ENCODE peak calls at places on chromosomes 12 and 14, in four cellular contexts. S, K, U and G are unnamed samples.

GRCh38 chr14:66070542-66071319 is 415.4 kb upstream of the CCDC196 start:
- DNase-seq in U (no peak), K (no peak), S (peak; percentile 28), G (no peak)

GRCh38 chr12:11706509-11707331 is 57.2 kb downstream of the ETV6 start:
- DNase-seq in K (no peak), U (no peak), S (no peak), G (no peak)

GRCh38 chr14:102479777-102480176 is 29.8 kb downstream of the ANKRD9 start:
- DNase-seq in U (no peak), S (no peak), K (no peak), G (no peak)

GRCh38 chr14:95413289-95414215 is 93.8 kb upstream of the CLMN start:
- DNase-seq in S (no peak), U (no peak), K (no peak), G (no peak)

GRCh38 chr14:64928239-64929002 is 14.1 kb downstream of the GPX2 start:
- DNase-seq in U (no peak), S (no peak), K (no peak), G (no peak)

GRCh38 chr12:19894049-19894448 is 454.8 kb downstream of the AEBP2 start:
- DNase-seq in S (peak; percentile 51), U (no peak), K (no peak), G (no peak)

GRCh38 chr12:108302471-108303311 is 36.4 kb downstream of the CMKLR1 start:
- DNase-seq in K (peak; percentile 82), U (peak; percentile 93), S (peak; percentile 27), G (peak; percentile 25)

GRCh38 chr14:102749393-102749792 is 27.9 kb upstream of the TRAF3 start:
- DNase-seq in S (no peak), K (no peak), U (no peak), G (no peak)

GRCh38 chr12:65822732-65823480 is 1.4 kb upstream of the HMGA2 start:
- DNase-seq in K (peak; percentile 32), S (peak; percentile 65), U (no peak), G (peak; percentile 82)

GRCh38 chr12:4934651-4935050 is 24.9 kb downstream of the KCNA1 start:
- DNase-seq in S (peak; percentile 11), U (no peak), K (no peak), G (no peak)

GRCh38 chr12:76611533-76611932 is 52.0 kb upstream of the OSBPL8 start:
- DNase-seq in U (no peak), S (peak; percentile 83), K (peak; percentile 87), G (peak; percentile 56)

GRCh38 chr12:82383930-82384513 is 25.7 kb downstream of the METTL25 start:
- DNase-seq in S (peak; percentile 48), U (no peak), K (no peak), G (peak; percentile 16)

GRCh38 chr12:113978080-113978479 is 12.0 kb upstream of the RBM19 start:
- DNase-seq in U (no peak), S (no peak), K (no peak), G (no peak)

GRCh38 chr12:131912526-131913274 is 16.4 kb upstream of the PUS1 start:
- DNase-seq in K (peak; percentile 38), U (peak; percentile 90), S (peak; percentile 76), G (peak; percentile 72)

GRCh38 chr14:50726372-50727107 is 58.4 kb upstream of the SAV1 start:
- DNase-seq in K (peak; percentile 75), S (peak; percentile 82), U (no peak), G (peak; percentile 93)

GRCh38 chr12:67220065-67220464 is 49.1 kb upstream of the CAND1 start:
- DNase-seq in U (no peak), K (no peak), S (no peak), G (no peak)
- TF ChIP-seq CTCF in U (no peak), K (no peak), S (no peak), G (peak; percentile 18)

GRCh38 chr12:117441751-117442150 is 80.3 kb upstream of the NOS1 start:
- DNase-seq in S (no peak), K (no peak), U (no peak), G (no peak)
- TF ChIP-seq CTCF in S (no peak), K (no peak), U (no peak), G (no peak)

GRCh38 chr14:75648066-75648838 is 12.4 kb downstream of the ERG28 start:
- DNase-seq in U (no peak), K (peak; percentile 64), S (peak; percentile 90), G (peak; percentile 40)

GRCh38 chr14:75643985-75644384 is 16.7 kb downstream of the ERG28 start:
- DNase-seq in S (no peak), K (no peak), U (no peak), G (no peak)

GRCh38 chr14:75646762-75647161 is 13.9 kb downstream of the ERG28 start:
- DNase-seq in K (no peak), S (no peak), U (no peak), G (no peak)

GRCh38 chr14:75647650-75648049 is 13.0 kb downstream of the ERG28 start:
- DNase-seq in S (peak; percentile 71), K (no peak), U (no peak), G (no peak)

GRCh38 chr14:75645051-75645450 is 15.6 kb downstream of the ERG28 start:
- DNase-seq in U (no peak), K (no peak), S (no peak), G (no peak)
- TF ChIP-seq CTCF in U (no peak), K (no peak), S (no peak), G (no peak)

DNA sequence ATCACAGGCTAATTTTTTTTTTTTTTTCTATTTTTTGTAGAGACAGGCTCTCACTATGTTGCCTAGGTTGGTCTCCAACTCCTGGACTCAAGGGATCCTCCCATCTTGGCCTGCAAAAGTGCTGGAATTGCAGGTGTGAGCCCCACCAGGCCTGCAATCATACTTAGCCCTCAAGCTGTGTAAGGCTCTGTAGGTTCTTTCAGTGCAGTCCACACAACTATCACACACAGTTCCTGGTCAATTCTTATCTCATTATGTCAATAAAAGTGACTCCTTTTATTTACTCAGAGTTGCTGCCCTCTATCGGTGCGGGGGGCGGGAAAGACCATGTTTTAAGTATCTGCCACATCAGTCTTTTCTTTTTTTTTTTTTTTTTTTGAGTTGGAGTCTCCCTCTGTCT is 29.0 kb downstream of the SLC2A3 start:
- DNase-seq in S (peak; percentile 46), K (no peak), U (no peak), G (no peak)
- TF ChIP-seq CTCF in S (peak; percentile 42), K (peak; percentile 28), U (no peak), G (peak; percentile 35)

DNA sequence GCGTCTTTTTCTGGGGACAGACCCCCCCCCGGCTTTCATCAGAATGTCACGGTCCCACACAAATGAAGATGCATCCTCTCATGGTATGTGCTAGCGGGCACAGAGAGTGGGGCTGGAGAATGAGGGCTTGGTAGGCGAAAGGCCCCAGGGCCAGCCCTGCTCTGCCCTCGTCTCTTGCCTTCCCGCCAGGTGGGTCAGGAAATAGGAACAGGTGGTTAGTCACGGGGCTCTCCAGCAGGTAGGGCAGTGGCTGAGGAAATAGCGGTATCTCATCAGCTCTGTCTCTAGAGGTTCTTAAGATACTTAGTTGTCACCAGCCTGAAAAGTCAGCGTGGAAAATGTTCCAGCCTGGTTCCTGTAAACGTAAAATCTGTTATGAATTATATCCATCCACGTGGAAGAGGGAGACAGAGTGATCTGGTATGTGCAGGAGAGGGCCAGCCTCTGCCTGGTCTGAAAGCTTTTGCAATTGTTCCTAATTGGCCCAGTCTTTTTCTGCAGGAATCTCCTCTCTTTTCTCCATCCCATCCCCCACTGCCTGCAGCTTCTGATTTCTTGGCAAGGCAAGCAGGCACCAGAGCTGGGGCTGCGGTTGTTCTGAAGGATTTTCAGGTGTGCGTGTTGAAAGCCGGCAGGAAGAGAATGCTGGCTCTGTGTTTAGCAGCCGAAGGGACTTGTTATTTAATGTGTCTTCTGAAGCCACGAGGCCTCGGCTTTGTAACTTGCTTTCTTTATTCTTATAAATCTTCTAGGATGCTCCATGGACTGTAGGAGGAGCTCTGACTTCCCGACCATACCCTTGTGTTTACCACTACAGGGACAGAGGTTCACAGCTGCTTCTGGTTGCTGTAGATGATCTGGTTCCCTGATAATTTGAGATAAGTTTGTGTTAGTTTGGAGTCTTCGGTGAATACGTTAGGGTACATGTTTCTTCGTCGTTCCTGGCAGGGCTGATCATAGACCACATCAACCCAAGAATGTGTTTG is 131.1 kb downstream of the CACNA1C start:
- DNase-seq in U (no peak), S (peak; percentile 84), K (peak; percentile 81), G (peak; percentile 66)
- TF ChIP-seq CTCF in U (no peak), S (peak; percentile 52), K (peak; percentile 61), G (peak; percentile 38)

GRCh38 chr14:44912041-44912869 is 49.5 kb downstream of the KLHL28 start:
- DNase-seq in S (no peak), K (no peak), U (no peak), G (no peak)
- TF ChIP-seq CTCF in S (no peak), K (no peak), U (no peak), G (no peak)

GRCh38 chr14:81436296-81437138 is 36.4 kb upstream of the STON2 start:
- DNase-seq in S (peak; percentile 33), K (no peak), U (no peak), G (no peak)

GRCh38 chr14:81435048-81435577 is 35.0 kb upstream of the STON2 start:
- DNase-seq in S (no peak), K (no peak), U (no peak), G (no peak)

GRCh38 chr14:81434230-81434629 is 34.1 kb upstream of the STON2 start:
- DNase-seq in S (no peak), K (no peak), U (no peak), G (no peak)

GRCh38 chr14:81437226-81437625 is 37.1 kb upstream of the STON2 start:
- DNase-seq in U (no peak), K (no peak), S (no peak), G (no peak)

GRCh38 chr14:81435578-81436295 is 35.6 kb upstream of the STON2 start:
- DNase-seq in U (no peak), K (no peak), S (peak; percentile 28), G (no peak)
- TF ChIP-seq CTCF in U (no peak), K (no peak), S (no peak), G (no peak)

GRCh38 chr14:93337143-93337753 is 4.4 kb upstream of the BTBD7 start:
- DNase-seq in S (no peak), K (no peak), U (no peak), G (no peak)
- TF ChIP-seq CTCF in S (no peak), K (no peak), U (no peak), G (no peak)

DNA sequence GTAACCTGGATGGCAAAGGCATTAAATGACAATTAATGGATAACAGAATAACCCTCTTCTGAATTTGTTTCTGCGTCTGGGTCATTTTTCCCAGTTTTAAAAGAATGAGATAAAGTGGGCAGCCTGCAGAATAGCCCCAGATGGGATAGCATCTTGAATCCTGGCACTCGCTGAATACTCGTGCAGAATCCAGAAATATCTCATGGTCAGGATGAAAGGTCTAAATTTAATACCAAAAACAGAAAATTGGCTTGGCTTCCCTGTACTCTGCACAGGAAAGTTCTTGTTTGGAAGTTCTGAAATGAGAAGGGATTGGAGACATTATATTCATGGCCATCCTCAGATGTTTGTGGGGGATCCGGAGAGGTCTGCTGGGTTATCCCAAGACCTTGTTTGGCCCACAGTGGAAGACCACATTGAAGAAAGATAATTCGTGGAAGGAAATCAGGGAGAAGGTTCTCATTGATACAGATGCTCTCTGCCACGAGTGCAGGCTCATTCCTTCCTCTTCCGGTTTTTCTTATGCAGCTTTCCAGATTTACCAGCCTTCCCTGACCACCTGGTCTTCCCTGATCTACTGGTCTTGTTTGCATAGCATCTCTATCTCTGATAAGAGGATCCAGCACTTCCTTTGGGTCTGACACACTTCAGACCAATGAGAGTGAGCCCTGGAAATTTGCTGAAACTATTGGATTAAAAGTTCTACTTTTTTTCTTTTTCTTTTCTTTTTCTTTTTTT is 6.0 kb upstream of the IFT81 start:
- DNase-seq in U (no peak), S (peak; percentile 59), K (no peak), G (no peak)
- TF ChIP-seq CTCF in U (no peak), S (no peak), K (no peak), G (no peak)